ENCODE peak calls at places on chromosomes 12 and 14, in seven cellular contexts. T, O, D, L, R, W and B are unnamed samples.

GRCh38 chr12:131831635-131832041 is 3.4 kb downstream of the MMP17 start:
- DNase-seq in O (no peak), W (peak; percentile 33), T (peak; percentile 69), D (no peak), L (peak; percentile 44), R (peak; percentile 55), B (peak; percentile 82)

GRCh38 chr12:115227137-115227615 is 543.2 kb upstream of the TBX3 start:
- DNase-seq in D (no peak), R (peak; percentile 68), L (peak; percentile 98), T (peak; percentile 49), O (no peak), W (no peak), B (no peak)

GRCh38 chr12:78118036-78118435 is 287.3 kb downstream of the NAV3 start:
- DNase-seq in L (no peak), T (no peak), R (no peak), O (no peak), D (no peak), W (no peak), B (no peak)

GRCh38 chr12:58915634-58916033 is 4.7 kb downstream of the LRIG3 start:
- DNase-seq in R (peak; percentile 71), D (no peak), L (peak; percentile 11), O (peak; percentile 40), T (no peak), W (peak; percentile 63), B (peak; percentile 25)

GRCh38 chr12:62711626-62712305 is 223.2 kb downstream of the PPM1H start:
- DNase-seq in O (no peak), D (no peak), T (no peak), L (no peak), W (no peak), R (peak; percentile 82), B (no peak)

GRCh38 chr12:34406996-34407300 is 384.7 kb downstream of the ALG10 start:
- DNase-seq in W (peak; percentile 2), O (no peak), R (no peak), D (no peak), L (no peak), T (no peak), B (no peak)

GRCh38 chr12:56129210-56129691 is 1.2 kb downstream of the ESYT1 start:
- DNase-seq in O (peak; percentile 70), L (peak; percentile 62), R (peak; percentile 31), T (no peak), D (peak; percentile 70), W (peak; percentile 72), B (peak; percentile 84)

GRCh38 chr12:23204933-23205778 is 580.2 kb downstream of the ETNK1 start:
- DNase-seq in W (no peak), D (no peak), O (no peak), T (peak; percentile 30), L (peak; percentile 47), R (peak; percentile 24), B (no peak)

GRCh38 chr12:132166801-132167591 is 22.7 kb downstream of the NOC4L start:
- DNase-seq in D (no peak), W (no peak), L (no peak), T (no peak), O (no peak), R (no peak), B (no peak)

GRCh38 chr14:95106966-95107365 is 50.4 kb downstream of the DICER1 start:
- DNase-seq in D (no peak), O (no peak), W (no peak), T (no peak), L (peak; percentile 5), R (no peak), B (no peak)

GRCh38 chr14:58167057-58167456 is 15.0 kb upstream of the ARMH4 start:
- DNase-seq in L (no peak), T (no peak), W (no peak), R (no peak), D (no peak), O (no peak), B (no peak)

GRCh38 chr14:99041141-99041819 is 230.7 kb downstream of the BCL11B start:
- DNase-seq in D (no peak), R (no peak), W (no peak), L (no peak), T (no peak), O (peak; percentile 8), B (no peak)
- H3K27me3 ChIP-seq in D (no peaks in the 10 kb centered on the region), R (no peaks in the 10 kb centered on the region), W (no peaks in the 10 kb centered on the region), L (peaks cover 29% of the 10 kb centered on the region), T (no peaks in the 10 kb centered on the region), O (no peaks in the 10 kb centered on the region), B (no peaks in the 10 kb centered on the region)

GRCh38 chr14:106024983-106025604 is 498.7 kb downstream of the TMEM121 start:
- DNase-seq in W (no peak), D (peak; percentile 40), O (no peak), T (no peak), L (no peak), R (no peak), B (no peak)

GRCh38 chr14:106023411-106023810 is 497.0 kb downstream of the TMEM121 start:
- DNase-seq in R (no peak), W (no peak), D (no peak), L (no peak), T (no peak), O (no peak), B (no peak)

DNA sequence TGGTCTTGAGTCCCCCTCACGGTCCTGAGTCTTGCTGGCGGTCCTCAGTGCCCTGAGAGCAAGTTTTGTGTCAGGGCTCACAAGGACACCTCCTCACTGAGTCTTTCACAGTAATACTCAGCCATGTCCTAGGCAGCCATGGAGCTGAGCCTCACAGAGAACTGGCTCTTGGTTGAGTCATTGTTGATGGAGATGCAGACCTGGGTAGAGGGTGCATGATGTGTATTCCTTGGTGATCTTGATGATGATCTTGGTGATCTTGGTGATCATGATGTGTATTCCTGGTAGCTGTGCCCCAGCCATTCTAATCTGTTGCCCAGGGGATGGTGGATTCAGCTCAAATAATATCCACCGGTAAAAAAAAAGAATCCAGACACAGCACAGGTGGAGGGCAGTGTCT is 495.4 kb downstream of the TMEM121 start:
- DNase-seq in R (no peak), D (no peak), W (no peak), T (no peak), O (no peak), L (no peak), B (no peak)
- H3K9me3 ChIP-seq in R (no peaks in the 10 kb centered on the region), D (no peaks in the 10 kb centered on the region), W (no peaks in the 10 kb centered on the region), T (peaks cover 34% of the 10 kb centered on the region), O (no peaks in the 10 kb centered on the region), L (no peaks in the 10 kb centered on the region), B (no peaks in the 10 kb centered on the region)

GRCh38 chr14:102774391-102775153 is 2.7 kb upstream of the TRAF3 start:
- DNase-seq in T (no peak), R (peak; percentile 69), O (peak; percentile 57), L (peak; percentile 65), D (peak; percentile 58), W (peak; percentile 52), B (peak; percentile 45)
- TF ChIP-seq CTCF in T (peak; percentile 92), R (peak; percentile 73), O (no peak), L (peak; percentile 72), D (peak; percentile 73), W (peak; percentile 69), B (peak; percentile 51)

DNA sequence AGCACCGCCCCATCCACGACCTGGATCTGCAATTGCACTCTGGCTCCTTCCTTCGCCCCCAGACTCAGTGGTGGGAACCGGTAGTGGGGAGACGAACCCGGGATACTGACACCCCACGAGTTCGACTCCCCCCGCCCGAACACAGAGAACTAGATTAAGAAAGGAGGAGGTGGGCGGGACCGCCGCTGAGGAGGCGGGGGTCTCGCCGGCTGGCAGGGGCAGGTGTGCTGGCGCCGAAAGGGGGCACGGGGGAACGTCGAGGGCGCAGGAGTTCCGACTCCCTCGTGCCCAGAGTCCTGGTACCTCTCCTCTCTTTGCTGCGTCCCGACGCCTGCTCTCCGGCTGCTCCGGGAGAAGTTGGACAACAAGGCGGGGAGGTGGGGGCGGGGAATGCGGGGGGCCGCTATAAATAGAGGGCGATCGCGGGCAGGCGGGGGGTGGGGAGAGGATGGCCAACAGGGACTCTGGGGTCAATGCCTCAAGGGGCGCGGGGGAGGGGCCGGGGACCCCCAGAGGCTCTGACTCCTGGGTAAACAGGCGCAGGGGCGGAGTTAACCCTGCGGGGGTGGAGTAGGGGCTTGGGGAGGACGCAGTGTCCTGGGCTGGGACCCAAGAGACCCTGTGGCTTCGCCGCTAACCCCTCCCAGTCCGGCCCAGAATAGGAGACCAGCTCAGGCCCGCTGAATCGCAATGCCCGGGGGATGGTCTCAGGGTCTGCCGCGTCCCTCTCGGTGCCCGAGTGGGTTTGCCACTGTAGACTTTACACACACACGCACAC is 702 bp upstream of the NDRG2 start:
- DNase-seq in T (no peak), D (no peak), W (peak; percentile 94), L (no peak), O (peak; percentile 35), R (no peak), B (peak; percentile 96)
- H3K27me3 ChIP-seq in T (peaks cover 72% of the 10 kb centered on the region), D (no peaks in the 10 kb centered on the region), W (no peaks in the 10 kb centered on the region), L (peaks cover 70% of the 10 kb centered on the region), O (peaks cover 14% of the 10 kb centered on the region), R (peaks cover 23% of the 10 kb centered on the region), B (no peaks in the 10 kb centered on the region)

GRCh38 chr14:100731011-100731670 is 4.4 kb downstream of the DLK1 start:
- DNase-seq in T (no peak), D (no peak), W (no peak), L (no peak), R (no peak), O (no peak), B (peak; percentile 1)
- H3K9me3 ChIP-seq in T (no peaks in the 10 kb centered on the region), D (no peaks in the 10 kb centered on the region), W (no peaks in the 10 kb centered on the region), L (no peaks in the 10 kb centered on the region), R (no peaks in the 10 kb centered on the region), O (no peaks in the 10 kb centered on the region), B (no peaks in the 10 kb centered on the region)

DNA sequence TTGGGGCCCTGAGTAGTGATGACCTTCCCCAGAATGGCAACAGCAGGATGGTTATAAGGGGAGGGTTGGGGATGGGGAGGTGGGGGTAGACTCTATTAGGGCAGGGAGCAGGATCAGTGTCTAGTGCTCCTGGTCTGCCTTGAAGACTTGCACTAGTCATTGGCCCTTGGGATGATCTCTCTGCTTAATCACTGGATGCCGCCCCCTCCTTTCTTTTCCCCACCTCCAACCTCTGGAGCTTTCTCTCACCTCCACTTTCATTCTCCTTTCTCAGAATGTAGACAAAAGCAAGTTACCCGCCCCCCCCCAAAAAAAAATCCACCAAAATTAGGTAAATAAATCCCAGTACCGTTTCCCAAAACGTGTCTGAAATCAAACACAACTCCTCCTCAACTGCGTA is 2.8 kb upstream of the KCNK10 start:
- DNase-seq in R (no peak), D (no peak), W (no peak), L (no peak), O (no peak), T (no peak), B (no peak)
- TF ChIP-seq CTCF in R (no peak), D (no peak), W (no peak), L (no peak), O (no peak), T (no peak), B (no peak)

GRCh38 chr12:86565038-86565437 is 308.8 kb upstream of the MGAT4C start:
- DNase-seq in O (no peak), D (no peak), W (no peak), T (no peak), L (no peak), R (no peak), B (no peak)
- H3K27me3 ChIP-seq in O (no peaks in the 10 kb centered on the region), D (no peaks in the 10 kb centered on the region), W (no peaks in the 10 kb centered on the region), T (no peaks in the 10 kb centered on the region), L (no peaks in the 10 kb centered on the region), R (no peaks in the 10 kb centered on the region), B (no peaks in the 10 kb centered on the region)

GRCh38 chr12:83471341-83471740 is 784.6 kb downstream of the TMTC2 start:
- DNase-seq in R (no peak), W (no peak), T (no peak), O (no peak), L (no peak), D (no peak), B (no peak)
- H3K9me3 ChIP-seq in R (no peaks in the 10 kb centered on the region), W (no peaks in the 10 kb centered on the region), T (no peaks in the 10 kb centered on the region), O (no peaks in the 10 kb centered on the region), L (no peaks in the 10 kb centered on the region), D (no peaks in the 10 kb centered on the region), B (no peaks in the 10 kb centered on the region)